ENCODE peak calls at places on chromosome 6, in four cellular contexts. Y is heart right ventricle, I is pancreas, F is mucosa of descending colon. J is an unnamed sample.

GRCh38 chr6:150391890-150392289 is 23.1 kb downstream of the IYD start:
- ATAC-seq in Y (no peak), F (no peak), I (no peak), J (no peak)

GRCh38 chr6:117280922-117281321 is 15.6 kb downstream of the VGLL2 start:
- ATAC-seq in F (no peak), I (no peak), Y (peak), J (no peak)

GRCh38 chr6:140052757-140053729 is 678.6 kb upstream of the CITED2 start:
- ATAC-seq in F (no peak), Y (peak), I (peak), J (no peak)

GRCh38 chr6:117200067-117200466 is 65.3 kb upstream of the VGLL2 start:
- ATAC-seq in I (no peak), F (no peak), Y (peak), J (no peak)

GRCh38 chr6:96563853-96564252 is 925 bp downstream of the FHL5 start:
- ATAC-seq in Y (no peak), I (no peak), F (no peak), J (no peak)

GRCh38 chr6:131073577-131073976 is 10.5 kb upstream of the EPB41L2 start:
- ATAC-seq in I (no peak), Y (no peak), F (no peak), J (no peak)

GRCh38 chr6:114611696-114612095 is 268.9 kb upstream of the HS3ST5 start:
- ATAC-seq in I (no peak), F (no peak), Y (no peak), J (no peak)

GRCh38 chr6:165940366-165940765 is 227.3 kb downstream of the TBXT start:
- ATAC-seq in Y (no peak), I (no peak), F (no peak), J (no peak)

GRCh38 chr6:27066802-27067201 is 180.7 kb upstream of the PRSS16 start:
- ATAC-seq in F (no peak), I (peak), Y (no peak), J (no peak)

GRCh38 chr6:35566794-35567193 is 54.1 kb upstream of the TULP1 start:
- ATAC-seq in F (no peak), I (no peak), Y (no peak), J (no peak)

GRCh38 chr6:113710110-113710509 is 147.0 kb upstream of the MARCKS start:
- ATAC-seq in I (no peak), F (peak), Y (no peak), J (no peak)

GRCh38 chr6:8527818-8528217 is 92.5 kb upstream of the SLC35B3 start:
- ATAC-seq in Y (no peak), F (no peak), I (no peak), J (no peak)

GRCh38 chr6:4305056-4305455 is 169.7 kb upstream of the ECI2 start:
- ATAC-seq in I (no peak), Y (no peak), F (no peak), J (no peak)

GRCh38 chr6:90691823-90692222 is 105.0 kb upstream of the MAP3K7 start:
- ATAC-seq in F (no peak), I (no peak), Y (no peak), J (no peak)

GRCh38 chr6:27038498-27038897 is 209.0 kb upstream of the PRSS16 start:
- ATAC-seq in F (no peak), I (no peak), Y (no peak), J (no peak)

GRCh38 chr6:40997256-40997957 is 41.6 kb downstream of the UNC5CL start:
- ATAC-seq in F (peak), I (peak), Y (no peak), J (no peak)

GRCh38 chr6:2961491-2961890 is 9.9 kb downstream of the SERPINB6 start:
- ATAC-seq in F (peak), Y (no peak), I (peak), J (no peak)

GRCh38 chr6:151679081-151679480 is 128.4 kb upstream of the ESR1 start:
- ATAC-seq in F (no peak), I (peak), Y (peak), J (no peak)

GRCh38 chr6:122401104-122401503 is 1.7 kb downstream of the HSF2 start:
- ATAC-seq in Y (no peak), I (no peak), F (no peak), J (no peak)

GRCh38 chr6:144500886-144501285 is 215.8 kb downstream of the UTRN start:
- ATAC-seq in I (no peak), Y (peak), F (no peak), J (no peak)

GRCh38 chr6:165106261-165106660 is 203.1 kb downstream of the C6orf118 start:
- ATAC-seq in I (no peak), Y (no peak), F (no peak), J (peak)

GRCh38 chr6:52285174-52286068 is 879 bp upstream of the MCM3 start:
- ATAC-seq in F (no peak), Y (peak), I (no peak), J (no peak)

GRCh38 chr6:169959129-169960002 is 207.9 kb downstream of the ERMARD start:
- ATAC-seq in I (peak), F (peak), Y (peak), J (peak)

GRCh38 chr6:105499928-105500327 is 97.0 kb upstream of the PREP start:
- ATAC-seq in I (no peak), F (no peak), Y (no peak), J (no peak)

GRCh38 chr6:2919401-2919800 is 16.3 kb upstream of the SERPINB9 start:
- ATAC-seq in F (no peak), Y (no peak), I (peak), J (no peak)

GRCh38 chr6:42572523-42572922 is 8.7 kb downstream of the UBR2 start:
- ATAC-seq in Y (no peak), I (peak), F (peak), J (peak)

GRCh38 chr6:32198345-32198696 is 5.9 kb upstream of the GPSM3 start:
- ATAC-seq in Y (no peak), F (no peak), I (no peak), J (no peak)

GRCh38 chr6:51775942-51776860 is 311.2 kb downstream of the PKHD1 start:
- ATAC-seq in I (no peak), F (no peak), Y (no peak), J (no peak)

GRCh38 chr6:146950351-146950835 is 253.8 kb upstream of the STXBP5 start:
- ATAC-seq in I (peak), F (peak), Y (no peak), J (peak)

GRCh38 chr6:11975353-11975977 is 36.6 kb upstream of the HIVEP1 start:
- ATAC-seq in I (peak), F (peak), Y (peak), J (peak)

GRCh38 chr6:169583867-169584541 is 117.8 kb downstream of the WDR27 start:
- ATAC-seq in Y (no peak), I (no peak), F (peak), J (peak)

GRCh38 chr6:25027221-25027916 is 91.6 kb upstream of the RIPOR2 start:
- ATAC-seq in F (peak), I (peak), Y (no peak), J (peak)

GRCh38 chr6:30897882-30898281 is 10.1 kb upstream of the GTF2H4 start:
- ATAC-seq in Y (no peak), F (no peak), I (no peak), J (no peak)

GRCh38 chr6:168641455-168641854 is 200.5 kb downstream of the SMOC2 start:
- ATAC-seq in I (no peak), Y (no peak), F (no peak), J (no peak)

GRCh38 chr6:85747654-85748053 is 105.0 kb upstream of the SYNCRIP start:
- ATAC-seq in I (peak), Y (no peak), F (no peak), J (no peak)

GRCh38 chr6:150377211-150377781 is 8.5 kb downstream of the IYD start:
- ATAC-seq in I (peak), F (no peak), Y (peak), J (no peak)

GRCh38 chr6:129889580-129889979 is 28.5 kb upstream of the TMEM244 start:
- ATAC-seq in F (no peak), I (no peak), Y (no peak), J (peak)

J was measured in esophagus mucosa.